ENCODE peak calls at places on chromosomes 6 and 20, in six cellular contexts. D is left lung, I is upper lobe of right lung, N is Peyer's patch, Y is HFFc6, T is cardiac muscle cell. W is an unnamed sample.

GRCh38 chr6:147382945-147383554 is 125.4 kb upstream of the SAMD5 start:
- DNase-seq in I (no peak), D (no peak), T (peak; percentile 59), N (no peak), Y (peak; percentile 53), W (no peak)

GRCh38 chr6:34195726-34196115 is 41.0 kb upstream of the HMGA1 start:
- DNase-seq in D (no peak), Y (no peak), N (no peak), I (no peak), T (no peak), W (no peak)

GRCh38 chr6:125271486-125272159 is 30.1 kb downstream of the HDDC2 start:
- DNase-seq in I (no peak), D (no peak), Y (no peak), N (no peak), T (no peak), W (no peak)

GRCh38 chr6:158630944-158631616 is 13.5 kb downstream of the DYNLT1 start:
- DNase-seq in D (peak; percentile 80), I (peak; percentile 71), Y (no peak), N (peak; percentile 68), T (peak; percentile 81), W (no peak)

GRCh38 chr6:35401514-35401913 is 50.6 kb upstream of the FANCE start:
- DNase-seq in N (no peak), I (peak; percentile 79), Y (no peak), D (no peak), T (no peak), W (no peak)

GRCh38 chr20:37991506-37992302 is 41.6 kb downstream of the TTI1 start:
- DNase-seq in Y (no peak), N (no peak), T (no peak), I (no peak), D (no peak), W (no peak)

GRCh38 chr6:100479180-100480035 is 14.7 kb upstream of the SIM1 start:
- DNase-seq in N (no peak), D (no peak), I (no peak), Y (peak; percentile 48), T (peak; percentile 66), W (no peak)

GRCh38 chr6:37624121-37624520 is 73.6 kb downstream of the MDGA1 start:
- DNase-seq in D (no peak), N (no peak), Y (no peak), I (no peak), T (no peak), W (no peak)

GRCh38 chr20:19993937-19994667 is 23.1 kb upstream of the NAA20 start:
- DNase-seq in Y (peak; percentile 58), N (no peak), I (no peak), T (peak; percentile 50), D (no peak), W (no peak)

GRCh38 chr6:167045828-167046580 is 46.8 kb downstream of the CEP43 start:
- DNase-seq in T (no peak), Y (no peak), N (no peak), I (no peak), D (no peak), W (no peak)

GRCh38 chr6:87920245-87920644 is 127.4 kb upstream of the SPACA1 start:
- DNase-seq in N (no peak), T (no peak), I (no peak), Y (no peak), D (no peak), W (no peak)

GRCh38 chr6:170231496-170232185 is 59.2 kb downstream of the DLL1 start:
- DNase-seq in D (peak; percentile 63), Y (no peak), N (no peak), I (peak; percentile 58), T (peak; percentile 20), W (no peak)

GRCh38 chr6:56843476-56844349 is 111.2 kb upstream of the BEND6 start:
- DNase-seq in D (peak; percentile 88), T (peak; percentile 80), I (peak; percentile 84), Y (peak; percentile 76), N (peak; percentile 71), W (peak; percentile 40)

GRCh38 chr6:137925299-137925698 is 58.2 kb downstream of the TNFAIP3 start:
- DNase-seq in Y (no peak), T (no peak), D (no peak), I (no peak), N (no peak), W (no peak)

GRCh38 chr20:44548171-44548678 is 26.4 kb upstream of the SERINC3 start:
- DNase-seq in T (peak; percentile 44), Y (no peak), D (no peak), I (no peak), N (no peak), W (no peak)

GRCh38 chr6:29965873-29966601 is 23.7 kb downstream of the HLA-A start:
- DNase-seq in T (peak; percentile 53), N (peak; percentile 92), D (peak; percentile 91), I (peak; percentile 93), Y (peak; percentile 27), W (peak; percentile 44)

GRCh38 chr6:7390218-7390878 is 740 bp downstream of the RIOK1 start:
- DNase-seq in N (no peak), Y (peak; percentile 3), I (no peak), T (no peak), D (no peak), W (no peak)

GRCh38 chr20:21528870-21529269 is 15.0 kb upstream of the NKX2-2 start:
- DNase-seq in I (no peak), N (no peak), T (no peak), D (no peak), Y (no peak), W (no peak)
- TF ChIP-seq CTCF in I (no peak), N (no peak), T (no peak), D (no peak), Y (no peak), W (no peak)

DNA sequence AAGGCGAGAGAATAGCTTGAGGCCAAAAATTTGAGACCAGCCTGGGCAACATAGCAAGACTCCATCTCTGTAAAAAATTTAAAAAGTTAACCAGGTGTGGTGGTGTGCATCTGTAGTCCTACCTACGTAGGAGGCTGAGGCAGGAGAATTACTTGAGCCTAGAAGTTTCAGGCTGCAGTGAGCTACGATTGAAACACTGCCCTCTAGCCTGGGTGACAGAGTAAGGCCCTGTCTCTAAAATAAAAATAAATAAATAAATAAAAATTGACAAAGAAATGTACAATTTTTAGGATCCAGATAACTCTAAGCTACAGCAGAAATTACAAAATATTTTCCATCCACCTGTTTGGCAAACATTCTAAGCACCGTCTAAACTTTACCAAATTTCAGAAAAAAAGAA is 941.0 kb upstream of the ADGRB3 start:
- DNase-seq in Y (no peak), N (no peak), I (no peak), T (no peak), D (no peak), W (no peak)
- TF ChIP-seq CTCF in Y (no peak), N (no peak), I (no peak), T (no peak), D (no peak), W (no peak)

GRCh38 chr6:13428528-13429405 is 58.6 kb downstream of the GFOD1 start:
- DNase-seq in N (no peak), I (no peak), D (no peak), Y (no peak), T (no peak), W (no peak)
- TF ChIP-seq CTCF in N (no peak), I (no peak), D (no peak), Y (no peak), T (no peak), W (no peak)

DNA sequence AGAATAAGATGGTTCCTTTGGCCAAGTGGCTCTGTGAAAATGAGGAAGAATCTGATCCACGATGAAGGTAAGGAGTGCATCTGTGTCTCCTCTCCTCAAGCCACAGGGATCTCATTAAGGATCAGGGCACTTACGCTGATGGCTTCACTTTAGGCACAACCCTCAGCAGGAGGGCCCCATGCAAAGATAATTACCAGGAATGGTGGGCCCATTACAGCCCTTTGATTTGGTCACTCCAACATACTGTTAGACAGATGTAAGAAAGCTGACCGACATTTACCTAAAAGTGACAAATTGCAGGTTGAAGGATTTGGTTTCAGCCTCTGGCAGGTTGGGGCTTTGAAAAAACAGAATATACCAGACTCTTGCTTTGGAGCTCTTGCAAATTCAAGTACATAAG is 45.9 kb upstream of the ASIP start:
- DNase-seq in Y (no peak), T (no peak), D (no peak), N (no peak), I (no peak), W (no peak)
- TF ChIP-seq CTCF in Y (no peak), T (no peak), D (no peak), N (no peak), I (no peak), W (no peak)

GRCh38 chr20:46056027-46056833 is 27.2 kb downstream of the SLC12A5 start:
- DNase-seq in I (no peak), Y (no peak), D (no peak), N (no peak), T (no peak), W (no peak)
- TF ChIP-seq CTCF in I (no peak), Y (no peak), D (no peak), N (no peak), T (no peak), W (no peak)

DNA sequence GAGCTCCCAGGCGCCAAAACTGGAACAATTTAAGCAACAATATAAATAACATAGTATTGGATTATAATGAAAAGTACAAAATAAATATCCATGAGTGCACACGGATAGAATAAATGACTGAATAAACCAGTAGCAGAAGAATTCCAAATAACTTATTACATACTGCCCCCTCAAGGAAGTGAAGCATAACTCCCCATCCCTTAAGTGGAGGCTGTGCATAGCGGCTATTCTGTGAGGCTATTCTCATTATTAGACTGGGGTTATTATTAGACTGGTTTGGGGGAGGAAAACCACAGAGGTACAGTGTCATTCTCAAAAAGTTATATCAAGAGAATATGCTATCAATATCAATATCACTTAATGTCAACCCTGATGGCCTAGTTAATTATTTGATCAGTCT is 94.4 kb upstream of the SIRPA start:
- DNase-seq in T (peak; percentile 57), D (no peak), Y (peak; percentile 53), I (no peak), N (no peak), W (no peak)
- TF ChIP-seq CTCF in T (peak; percentile 54), D (no peak), Y (peak; percentile 76), I (peak; percentile 32), N (peak; percentile 20), W (no peak)

GRCh38 chr20:49207071-49207470 is 12.1 kb upstream of the DDX27 start:
- DNase-seq in D (no peak), Y (no peak), T (no peak), N (no peak), I (no peak), W (no peak)
- TF ChIP-seq CTCF in D (no peak), Y (peak; percentile 17), T (no peak), N (no peak), I (no peak), W (no peak)